ENCODE peak calls at places on chromosomes 11 and 22, in four cellular contexts. E, J, P and W are unnamed samples. For H3K4me1, H3K27me3 and H3K9me3, the result is how much of the 10 kb centered on the place peaks cover.

GRCh38 chr11:108558222-108558621 is 35.3 kb downstream of the EXPH5 start:
- DNase-seq in E (no peak), J (no peak), P (no peak), W (peak)

GRCh38 chr11:3147257-3147619 is 17.9 kb downstream of the OSBPL5 start:
- DNase-seq in E (no peak), J (peak), P (peak), W (no peak)

GRCh38 chr11:73320786-73321325 is 12.8 kb downstream of the ARHGEF17 start:
- DNase-seq in E (no peak), J (no peak), P (no peak), W (no peak)

GRCh38 chr11:30358569-30358968 is 35.7 kb downstream of the ARL14EP start:
- DNase-seq in E (peak), J (no peak), P (no peak), W (no peak)

GRCh38 chr11:131977231-131977630 is 606.8 kb downstream of the NTM start:
- DNase-seq in E (no peak), J (no peak), P (no peak), W (peak)

GRCh38 chr11:76524919-76525318 is 80.1 kb downstream of the EMSY start:
- DNase-seq in E (peak), J (peak), P (no peak), W (peak)

GRCh38 chr22:38164578-38164953 is 17.1 kb downstream of the PLA2G6 start:
- DNase-seq in E (no peak), J (no peak), P (no peak), W (no peak)

GRCh38 chr11:16737860-16738197 is 618 bp upstream of the C11orf58 start:
- DNase-seq in E (no peak), J (no peak), P (no peak), W (no peak)

GRCh38 chr11:115916596-115916995 is 412.4 kb upstream of the CADM1 start:
- DNase-seq in E (no peak), J (no peak), P (no peak), W (no peak)

GRCh38 chr11:124538019-124538418 is 5.4 kb downstream of the OR8B12 start:
- DNase-seq in E (no peak), J (peak), P (no peak), W (peak)

GRCh38 chr11:36292311-36292722 is 3.1 kb upstream of the COMMD9 start:
- DNase-seq in E (no peak), J (no peak), P (no peak), W (peak)

GRCh38 chr11:42923651-42924050 is 388.1 kb upstream of the API5 start:
- DNase-seq in E (no peak), J (no peak), P (no peak), W (no peak)

GRCh38 chr22:28574159-28574788 is 105.4 kb downstream of the TTC28 start:
- DNase-seq in E (no peak), J (no peak), P (no peak), W (no peak)

GRCh38 chr22:42313804-42314581 is 43.5 kb upstream of the TCF20 start:
- DNase-seq in E (no peak), J (no peak), P (no peak), W (peak)

GRCh38 chr11:36622431-36623136 is 24.5 kb upstream of the RAG2 start:
- DNase-seq in E (no peak), J (no peak), P (no peak), W (peak)

GRCh38 chr11:70954471-70954870 is 297.9 kb downstream of the SHANK2 start:
- DNase-seq in E (no peak), J (no peak), P (peak), W (no peak)

GRCh38 chr11:61949169-61950034 is 749 bp upstream of the BEST1 start:
- DNase-seq in E (peak), J (peak), P (peak), W (peak)

GRCh38 chr11:47786373-47786772 is 19.2 kb upstream of the FNBP4 start:
- DNase-seq in E (peak), J (no peak), P (no peak), W (peak)

GRCh38 chr11:80315263-80315662 is 874.4 kb upstream of the TENM4 start:
- DNase-seq in E (no peak), J (no peak), P (no peak), W (no peak)

GRCh38 chr22:33013051-33013450 is 45.1 kb downstream of the SYN3 start:
- DNase-seq in E (no peak), J (no peak), P (no peak), W (no peak)

GRCh38 chr22:24416611-24417010 is 10.8 kb upstream of the ADORA2A start:
- DNase-seq in E (no peak), J (no peak), P (no peak), W (no peak)

GRCh38 chr11:66950113-66950535 is 8.1 kb downstream of the PC start:
- DNase-seq in E (no peak), J (no peak), P (no peak), W (peak)

GRCh38 chr11:36311926-36312592 is 16.0 kb downstream of the PRR5L start:
- DNase-seq in E (no peak), J (no peak), P (no peak), W (no peak)

GRCh38 chr22:46087816-46088277 is 62.5 kb upstream of the PPARA start:
- DNase-seq in E (peak), J (peak), P (peak), W (peak)

GRCh38 chr11:86136542-86136941 is 67.7 kb upstream of the PICALM start:
- DNase-seq in E (no peak), J (no peak), P (no peak), W (no peak)
- H3K4me1 ChIP-seq in E (under half), J (under half), P (under half), W (under half)

GRCh38 chr11:1866226-1866625 is 13.3 kb downstream of the LSP1 start:
- DNase-seq in E (no peak), J (no peak), P (no peak), W (no peak)
- H3K27me3 ChIP-seq in E (under half), J (under half), P (under half), W (under half)

GRCh38 chr11:119519796-119520195 is 96.8 kb upstream of the THY1 start:
- DNase-seq in E (no peak), J (no peak), P (no peak), W (no peak)

GRCh38 chr11:119522609-119523008 is 99.6 kb upstream of the THY1 start:
- DNase-seq in E (no peak), J (no peak), P (no peak), W (no peak)

GRCh38 chr11:119520966-119521365 is 98.0 kb upstream of the THY1 start:
- DNase-seq in E (no peak), J (no peak), P (no peak), W (no peak)

GRCh38 chr11:119520400-119520799 is 97.4 kb upstream of the THY1 start:
- DNase-seq in E (no peak), J (no peak), P (no peak), W (no peak)

DNA sequence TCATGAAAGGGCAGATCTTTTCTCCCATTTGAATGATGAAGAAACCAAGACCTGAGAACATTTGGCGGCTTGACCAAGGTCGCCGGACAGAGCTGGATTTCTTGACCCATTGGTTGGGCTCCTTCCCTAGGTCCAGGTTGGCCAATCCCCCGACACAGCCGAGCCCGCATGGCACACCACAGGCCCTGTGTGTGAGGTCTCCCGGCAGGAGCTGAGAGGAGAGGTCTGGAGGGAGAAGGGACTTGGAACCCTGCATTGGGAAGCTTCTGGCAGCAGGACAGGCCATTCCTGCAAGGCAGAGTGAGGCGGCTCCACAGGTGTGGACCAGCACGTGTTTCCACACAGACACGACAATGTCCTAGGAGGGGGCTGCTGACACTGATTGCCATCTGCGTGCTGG is 98.6 kb upstream of the THY1 start:
- DNase-seq in E (no peak), J (no peak), P (no peak), W (no peak)
- H3K9me3 ChIP-seq in E (under half), J (under half), P (under half), W (under half)

DNA sequence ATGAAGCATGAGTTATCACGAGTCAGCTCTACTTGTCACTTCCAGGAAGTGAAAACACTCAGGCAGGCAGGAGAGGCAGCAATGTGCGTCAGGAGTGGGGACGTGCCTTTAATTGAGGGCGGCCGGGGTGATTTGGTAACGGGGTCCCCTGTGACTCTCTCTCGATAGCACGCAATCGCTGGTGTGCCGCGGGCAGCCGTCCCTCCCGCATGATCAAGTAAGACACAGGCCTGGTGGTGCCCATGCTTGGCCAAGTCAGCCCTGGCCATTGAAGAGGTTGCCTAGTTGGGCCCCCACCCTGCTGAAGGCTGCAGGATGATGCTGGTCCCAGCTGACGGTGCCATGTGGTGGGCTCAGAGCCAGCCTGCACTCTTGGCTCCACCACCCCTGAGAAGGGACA is 29.7 kb downstream of the CACNG2 start:
- DNase-seq in E (no peak), J (no peak), P (no peak), W (no peak)
- H3K4me1 ChIP-seq in E (under half), J (under half), P (under half), W (under half)

GRCh38 chr22:19759994-19760651 is 455 bp upstream of the TBX1 start:
- DNase-seq in E (no peak), J (no peak), P (no peak), W (peak)
- H3K27me3 ChIP-seq in E (half or more), J (half or more), P (under half), W (under half)